ENCODE peak calls at places on chromosomes 11 and 22, in five cellular contexts. C is left ventricle myocardium inferior, J is stomach, V is thoracic aorta, B is IMR-90. A is an unnamed sample.

GRCh38 chr11:71059662-71060061 is 192.7 kb downstream of the SHANK2 start:
- DNase-seq in C (no peak), J (no peak), V (no peak), B (no peak), A (no peak)

GRCh38 chr11:89420981-89421380 is 70.2 kb downstream of the NOX4 start:
- DNase-seq in C (no peak), J (no peak), V (no peak), B (no peak), A (no peak)

GRCh38 chr11:76783901-76784813 is 1.0 kb downstream of the TSKU start:
- DNase-seq in C (peak; percentile 68), J (peak; percentile 56), V (no peak), B (peak; percentile 84), A (peak; percentile 86)

GRCh38 chr11:126348806-126349582 is 6.5 kb upstream of the ST3GAL4 start:
- DNase-seq in C (peak; percentile 66), J (no peak), V (no peak), B (peak; percentile 36), A (no peak)

GRCh38 chr11:121582296-121582695 is 129.5 kb upstream of the SORL1-AS1 start:
- DNase-seq in C (no peak), J (no peak), V (no peak), B (no peak), A (no peak)

GRCh38 chr22:33519140-33519973 is 400.9 kb downstream of the LARGE1 start:
- DNase-seq in C (no peak), J (no peak), V (no peak), B (peak; percentile 61), A (peak; percentile 7)

GRCh38 chr11:61498767-61499341 is 9.7 kb upstream of the LRRC10B start:
- DNase-seq in C (no peak), J (no peak), V (no peak), B (no peak), A (no peak)

GRCh38 chr11:79498681-79499080 is 57.9 kb upstream of the TENM4 start:
- DNase-seq in C (no peak), J (no peak), V (no peak), B (no peak), A (no peak)

GRCh38 chr11:110896358-110896757 is 184.1 kb upstream of the ARHGAP20 start:
- DNase-seq in C (no peak), J (no peak), V (no peak), B (peak; percentile 86), A (peak; percentile 44)

GRCh38 chr11:135069043-135069442 is 657.0 kb upstream of the B3GAT1 start:
- DNase-seq in C (no peak), J (no peak), V (no peak), B (no peak), A (no peak)

GRCh38 chr11:1746516-1746931 is 3.9 kb downstream of the IFITM10 start:
- DNase-seq in C (peak; percentile 29), J (no peak), V (no peak), B (no peak), A (peak; percentile 67)

GRCh38 chr11:45964911-45965389 is 42.5 kb downstream of the LARGE2 start:
- DNase-seq in C (peak; percentile 24), J (peak; percentile 56), V (no peak), B (peak; percentile 80), A (peak; percentile 42)

GRCh38 chr11:45961841-45962240 is 39.4 kb downstream of the LARGE2 start:
- DNase-seq in C (no peak), J (no peak), V (no peak), B (no peak), A (no peak)

GRCh38 chr11:45959851-45960250 is 37.4 kb downstream of the LARGE2 start:
- DNase-seq in C (no peak), J (no peak), V (no peak), B (no peak), A (no peak)

GRCh38 chr11:45960387-45961110 is 38.1 kb downstream of the LARGE2 start:
- DNase-seq in C (no peak), J (no peak), V (no peak), B (no peak), A (no peak)
- H3K4me3 ChIP-seq in C (no peak overlapping the region), J (no peak overlapping the region), V (no peak overlapping the region), B (no peak overlapping the region), A (no peak overlapping the region)

DNA sequence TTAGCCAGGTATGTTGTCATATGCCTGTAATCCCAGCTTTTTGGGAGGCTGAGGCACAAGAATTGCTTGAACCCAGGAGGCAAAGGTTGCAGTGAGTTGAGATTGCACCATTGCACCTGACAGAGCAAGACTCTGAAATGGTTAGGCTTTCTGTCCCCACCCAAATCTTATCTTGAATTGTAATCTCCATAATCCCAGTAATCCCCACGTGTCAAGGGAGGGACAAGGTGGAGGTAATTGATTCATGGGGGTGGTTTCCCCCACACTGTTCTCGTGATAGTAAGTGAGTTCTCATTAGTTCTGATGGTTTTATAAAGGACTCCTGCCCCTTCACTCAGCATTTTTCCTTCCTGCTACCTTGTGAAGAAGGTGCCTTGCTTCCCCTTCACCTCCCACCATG is 37.6 kb upstream of the GLYAT start:
- DNase-seq in C (no peak), J (no peak), V (no peak), B (no peak), A (no peak)
- H3K9me3 ChIP-seq in C (no peaks in the 10 kb centered on the region), J (no peaks in the 10 kb centered on the region), V (no peaks in the 10 kb centered on the region), B (no peaks in the 10 kb centered on the region), A (no peaks in the 10 kb centered on the region)

DNA sequence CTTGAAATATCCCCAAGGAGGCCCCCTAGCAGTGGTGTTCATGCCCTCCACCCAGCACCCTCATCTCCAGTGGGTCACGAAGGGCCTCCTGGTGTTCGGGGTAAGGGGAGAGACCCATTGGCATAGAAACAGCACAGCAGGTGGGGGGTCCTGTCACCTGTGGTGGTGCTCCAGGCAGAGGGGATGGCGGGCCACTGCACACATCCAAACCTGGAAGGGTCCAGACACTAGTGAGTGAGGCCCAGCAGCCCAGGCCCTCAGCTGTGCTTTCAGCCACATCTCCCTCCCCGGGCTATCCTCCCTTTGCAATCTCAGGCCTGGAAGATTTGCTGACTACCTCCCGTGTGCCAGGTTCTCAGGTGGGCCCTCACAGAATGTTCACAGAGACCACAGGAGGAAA is 59.4 kb upstream of the LYVE1 start:
- DNase-seq in C (no peak), J (no peak), V (no peak), B (no peak), A (no peak)
- H3K4me3 ChIP-seq in C (no peak overlapping the region), J (no peak overlapping the region), V (no peak overlapping the region), B (no peak overlapping the region), A (no peak overlapping the region)

DNA sequence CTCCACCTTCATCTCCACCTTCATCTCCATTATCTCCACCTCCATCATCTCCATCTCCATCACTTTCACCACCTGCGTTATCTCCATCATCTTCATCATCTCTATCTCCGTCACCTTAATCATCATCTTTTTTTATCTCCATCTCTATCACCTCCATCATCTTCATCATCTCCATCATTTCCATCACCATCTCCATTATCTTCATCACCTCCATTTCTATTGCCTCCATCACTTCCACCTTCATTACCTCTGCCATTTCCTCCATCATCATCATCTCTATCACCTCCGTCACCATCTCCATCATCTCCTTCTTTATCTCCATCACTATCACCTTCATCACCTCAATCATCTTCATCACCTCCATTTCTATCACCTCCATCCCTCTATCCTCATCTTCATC is 573.5 kb downstream of the TBC1D22A start:
- DNase-seq in C (no peak), J (no peak), V (no peak), B (no peak), A (no peak)
- H3K9me3 ChIP-seq in C (peaks cover 11% of the 10 kb centered on the region), J (no peaks in the 10 kb centered on the region), V (no peaks in the 10 kb centered on the region), B (peaks cover 7% of the 10 kb centered on the region), A (peaks cover 7% of the 10 kb centered on the region)

DNA sequence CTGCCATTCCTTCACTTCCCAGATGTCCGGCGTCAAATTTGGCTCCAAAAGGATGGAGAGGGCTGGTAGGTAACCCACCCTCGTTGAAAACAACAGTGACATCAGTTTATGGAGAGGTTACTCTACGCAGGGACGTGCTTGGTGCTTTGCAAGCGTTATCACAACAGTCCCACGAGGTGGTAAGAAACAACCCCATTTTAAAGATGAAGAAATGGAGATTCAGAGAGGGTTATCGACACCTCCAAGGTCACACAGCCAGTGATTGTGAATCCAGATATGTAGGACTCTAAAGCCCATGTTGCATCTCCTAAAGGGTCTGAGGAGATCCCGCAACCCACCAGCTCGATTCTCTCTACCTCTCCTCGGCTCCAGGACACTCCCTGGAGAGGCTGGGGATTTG is 773 bp downstream of the MIAT start:
- DNase-seq in C (no peak), J (no peak), V (no peak), B (no peak), A (no peak)
- H3K4me3 ChIP-seq in C (peak overlapping the region; percentile 56), J (peak overlapping the region; percentile 37), V (peak overlapping the region; percentile 69), B (no peak overlapping the region), A (no peak overlapping the region)

DNA sequence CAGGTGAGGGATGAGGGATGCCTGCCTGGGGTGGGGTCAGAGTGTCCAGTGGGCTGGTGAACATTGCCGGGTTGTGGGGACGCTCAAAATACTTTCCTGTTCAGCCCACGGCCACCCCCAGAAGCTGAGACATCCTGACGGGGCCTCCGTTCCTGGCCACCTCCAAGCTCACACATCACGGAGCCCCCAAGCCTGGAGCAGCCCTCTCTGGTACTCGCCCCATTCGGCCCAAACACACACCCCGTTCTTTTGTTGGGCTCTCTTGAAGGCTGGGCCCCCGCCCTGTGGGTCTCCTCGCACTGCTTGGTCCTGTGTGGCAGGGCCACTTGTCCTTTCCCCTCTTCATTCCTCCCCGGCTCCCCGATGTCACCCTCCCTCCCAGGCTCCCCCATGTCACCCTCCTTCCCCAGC is 442.6 kb downstream of the TBC1D22A start:
- DNase-seq in C (no peak), J (peak; percentile 19), V (no peak), B (no peak), A (no peak)
- H3K9me3 ChIP-seq in C (no peaks in the 10 kb centered on the region), J (no peaks in the 10 kb centered on the region), V (no peaks in the 10 kb centered on the region), B (peaks cover 2% of the 10 kb centered on the region), A (no peaks in the 10 kb centered on the region)

DNA sequence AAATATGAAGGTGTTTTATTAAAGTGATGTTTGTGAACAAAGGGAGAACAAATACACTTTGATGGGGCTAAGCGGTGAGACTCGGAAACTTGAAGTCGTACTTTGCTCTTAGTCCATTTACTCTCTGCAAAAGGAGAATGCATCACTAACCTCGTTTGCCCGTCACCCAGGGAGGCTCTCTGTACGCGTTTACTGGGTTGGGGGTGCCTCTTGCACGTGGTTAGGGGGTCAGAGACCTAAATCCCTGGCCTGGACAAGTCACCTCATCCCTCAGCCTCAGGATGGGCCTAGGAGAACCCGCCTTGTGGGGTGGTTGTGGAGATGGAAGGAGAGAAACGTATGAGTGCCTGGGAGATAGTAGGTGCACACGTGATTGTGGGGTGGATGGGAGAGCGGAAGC is 803 bp upstream of the IFT27 start:
- DNase-seq in C (no peak), J (no peak), V (no peak), B (no peak), A (no peak)
- H3K4me3 ChIP-seq in C (peak overlapping the region; percentile 52), J (peak overlapping the region; percentile 97), V (peak overlapping the region; percentile 58), B (peak overlapping the region; percentile 10), A (peak overlapping the region; percentile 32)

DNA sequence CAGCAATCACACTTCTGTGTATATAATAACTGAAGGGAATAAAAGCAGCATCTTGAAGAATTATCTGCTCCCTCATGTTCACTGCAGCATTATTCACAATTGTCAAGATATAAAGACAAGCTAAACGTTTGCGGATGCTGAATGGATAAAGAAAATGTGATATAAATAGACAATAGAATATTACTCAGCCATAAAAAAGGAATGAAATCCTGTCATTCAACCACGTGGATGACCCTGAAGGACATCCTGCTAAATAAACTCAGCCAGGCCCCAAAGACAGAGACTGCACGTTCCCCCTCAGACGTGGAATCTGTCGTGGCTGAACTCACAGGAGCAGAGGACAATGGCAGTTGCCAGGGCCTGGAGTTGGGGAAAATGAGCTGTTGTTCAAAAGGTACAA is 9.6 kb downstream of the ZNF195 start:
- DNase-seq in C (no peak), J (no peak), V (no peak), B (no peak), A (no peak)
- H3K9me3 ChIP-seq in C (peaks cover 20% of the 10 kb centered on the region), J (peaks cover 27% of the 10 kb centered on the region), V (peaks cover 9% of the 10 kb centered on the region), B (peaks cover 32% of the 10 kb centered on the region), A (peaks cover 3% of the 10 kb centered on the region)

A was measured in MG63.